ENCODE peak calls at places on chromosomes 13 and 19, in four cellular contexts. One of them, this sample, is unnamed.

GRCh38 chr19:6963937-6964336 is 57.3 kb downstream of the MBD3L2B start:
- DNase-seq in H1: no peak
- DNase-seq in HepG2: no peak
- DNase-seq in K562: peak; percentile 26
- DNase-seq in this sample: no peak

GRCh38 chr13:29081036-29081435 is 260.9 kb downstream of the MTUS2 start:
- DNase-seq in K562: no peak
- DNase-seq in H1: no peak
- DNase-seq in HepG2: no peak
- DNase-seq in this sample: no peak

GRCh38 chr13:103371271-103371670 is 305.1 kb upstream of the SLC10A2 start:
- DNase-seq in HepG2: no peak
- DNase-seq in H1: no peak
- DNase-seq in K562: no peak
- DNase-seq in this sample: no peak

GRCh38 chr19:47756953-47757608 is 11.7 kb downstream of the NOP53 start:
- DNase-seq in K562: no peak
- DNase-seq in HepG2: no peak
- DNase-seq in H1: no peak
- DNase-seq in this sample: no peak

GRCh38 chr13:63901630-63902029 is 2486.0 kb upstream of the PCDH20 start:
- DNase-seq in HepG2: peak; percentile 8
- DNase-seq in K562: no peak
- DNase-seq in H1: no peak
- DNase-seq in this sample: no peak

GRCh38 chr19:38062959-38063786 is 156.2 kb downstream of the SIPA1L3 start:
- DNase-seq in K562: no peak
- DNase-seq in HepG2: no peak
- DNase-seq in H1: no peak
- DNase-seq in this sample: no peak

GRCh38 chr13:41137951-41138350 is 5.3 kb upstream of the KBTBD6 start:
- DNase-seq in K562: no peak
- DNase-seq in H1: no peak
- DNase-seq in HepG2: no peak
- DNase-seq in this sample: no peak

GRCh38 chr13:109274188-109274821 is 512.1 kb downstream of the IRS2 start:
- DNase-seq in K562: no peak
- DNase-seq in H1: peak; percentile 50
- DNase-seq in HepG2: no peak
- DNase-seq in this sample: peak; percentile 24

GRCh38 chr19:14375055-14375581 is 6.1 kb upstream of the ADGRE5 start:
- DNase-seq in H1: no peak
- DNase-seq in HepG2: no peak
- DNase-seq in K562: peak; percentile 9
- DNase-seq in this sample: no peak

GRCh38 chr13:84430015-84430414 is 547.7 kb upstream of the SLITRK1 start:
- DNase-seq in K562: no peak
- DNase-seq in HepG2: no peak
- DNase-seq in H1: no peak
- DNase-seq in this sample: no peak

GRCh38 chr13:106349080-106349841 is 186.2 kb downstream of the EFNB2 start:
- DNase-seq in K562: no peak
- DNase-seq in H1: peak; percentile 27
- DNase-seq in HepG2: no peak
- DNase-seq in this sample: peak; percentile 99

GRCh38 chr19:38213911-38214625 is 10.0 kb downstream of the DPF1 start:
- DNase-seq in K562: no peak
- DNase-seq in H1: no peak
- DNase-seq in HepG2: no peak
- DNase-seq in this sample: no peak

GRCh38 chr13:30759748-30760147 is 24.4 kb downstream of the ALOX5AP start:
- DNase-seq in H1: no peak
- DNase-seq in HepG2: no peak
- DNase-seq in K562: no peak
- DNase-seq in this sample: no peak

GRCh38 chr19:51799311-51799997 is 4.5 kb downstream of the FPR3 start:
- DNase-seq in HepG2: peak; percentile 35
- DNase-seq in K562: peak; percentile 69
- DNase-seq in H1: no peak
- DNase-seq in this sample: peak; percentile 67

GRCh38 chr19:40214936-40215335 is 3.2 kb downstream of the TTC9B start:
- DNase-seq in K562: no peak
- DNase-seq in H1: no peak
- DNase-seq in HepG2: no peak
- DNase-seq in this sample: no peak

GRCh38 chr13:110756268-110756667 is 42.8 kb downstream of the ING1 start:
- DNase-seq in H1: peak; percentile 21
- DNase-seq in K562: no peak
- DNase-seq in HepG2: no peak
- DNase-seq in this sample: peak; percentile 59

GRCh38 chr19:55858401-55858800 is 22.1 kb downstream of the NLRP4 start:
- DNase-seq in H1: no peak
- DNase-seq in HepG2: no peak
- DNase-seq in K562: no peak
- DNase-seq in this sample: no peak

GRCh38 chr19:38634757-38635482 is 12.5 kb upstream of the ACTN4 start:
- DNase-seq in H1: no peak
- DNase-seq in K562: peak; percentile 74
- DNase-seq in HepG2: no peak
- DNase-seq in this sample: peak; percentile 64

GRCh38 chr19:18112989-18113478 is 15.5 kb downstream of the MAST3 start:
- DNase-seq in K562: peak; percentile 82
- DNase-seq in HepG2: peak; percentile 71
- DNase-seq in H1: no peak
- DNase-seq in this sample: peak; percentile 80

GRCh38 chr19:45113628-45114027 is 20.6 kb downstream of the PPP1R37 start:
- DNase-seq in K562: no peak
- DNase-seq in H1: no peak
- DNase-seq in HepG2: peak; percentile 66
- DNase-seq in this sample: no peak

GRCh38 chr19:6891761-6892385 is 4.5 kb downstream of the ADGRE1 start:
- DNase-seq in H1: no peak
- DNase-seq in HepG2: no peak
- DNase-seq in K562: no peak
- DNase-seq in this sample: no peak

GRCh38 chr13:30234763-30235162 is 72.6 kb downstream of the KATNAL1 start:
- DNase-seq in K562: no peak
- DNase-seq in H1: no peak
- DNase-seq in HepG2: no peak
- DNase-seq in this sample: peak; percentile 75

GRCh38 chr13:88552966-88553365 is 881.8 kb downstream of the SLITRK5 start:
- DNase-seq in HepG2: no peak
- DNase-seq in K562: no peak
- DNase-seq in H1: no peak
- DNase-seq in this sample: no peak
- TF ChIP-seq JUN in HepG2: no peak
- TF ChIP-seq JUN in K562: no peak
- TF ChIP-seq JUN in H1: no peak
- TF ChIP-seq JUN in this sample: no peak

DNA sequence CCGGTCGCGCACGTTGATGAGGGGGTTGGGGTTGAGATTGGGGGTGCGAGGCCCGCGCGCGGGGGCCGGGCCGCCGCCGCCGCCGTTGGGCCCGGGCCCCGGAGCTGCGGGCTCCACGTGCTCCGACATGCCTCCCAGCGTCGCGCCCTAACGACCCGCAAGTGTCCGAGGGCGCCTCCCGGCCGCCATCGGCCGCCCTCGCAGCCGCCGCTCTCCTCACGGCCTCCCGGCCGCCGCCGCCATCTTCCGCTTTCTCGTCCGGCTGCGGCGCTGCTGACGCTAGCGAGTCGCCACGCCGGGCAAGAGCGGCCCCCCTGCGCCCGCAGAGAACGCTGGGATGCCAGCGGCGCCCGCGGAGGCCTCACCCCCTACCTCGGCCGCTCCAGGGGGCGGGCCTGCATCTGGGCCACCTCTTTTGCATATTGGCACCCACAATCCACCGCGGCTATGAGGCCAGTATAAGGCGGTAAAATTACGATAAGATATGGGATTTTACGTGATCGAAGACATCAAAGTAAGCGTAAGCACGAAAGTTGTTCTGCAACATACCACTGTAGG is at the start of gene TMEM259:
- DNase-seq in HepG2: peak; percentile 92
- DNase-seq in K562: peak; percentile 96
- DNase-seq in H1: peak; percentile 89
- DNase-seq in this sample: peak; percentile 97
- TF ChIP-seq POLR2AphosphoS5 in HepG2: no peak
- TF ChIP-seq POLR2AphosphoS5 in K562: no peak
- TF ChIP-seq POLR2AphosphoS5 in H1: no peak
- TF ChIP-seq POLR2AphosphoS5 in this sample: peak; percentile 69

GRCh38 chr19:577439-578392 is 5.3 kb downstream of the BSG start:
- DNase-seq in K562: no peak
- DNase-seq in HepG2: no peak
- DNase-seq in H1: no peak
- DNase-seq in this sample: no peak
- TF ChIP-seq JUN in K562: no peak
- TF ChIP-seq JUN in HepG2: no peak
- TF ChIP-seq JUN in H1: no peak
- TF ChIP-seq JUN in this sample: no peak

GRCh38 chr13:49367640-49368431 is 76.0 kb downstream of the CAB39L start:
- DNase-seq in HepG2: no peak
- DNase-seq in H1: no peak
- DNase-seq in K562: no peak
- DNase-seq in this sample: no peak
- TF ChIP-seq POLR2AphosphoS5 in HepG2: no peak
- TF ChIP-seq POLR2AphosphoS5 in H1: no peak
- TF ChIP-seq POLR2AphosphoS5 in K562: no peak
- TF ChIP-seq POLR2AphosphoS5 in this sample: no peak

GRCh38 chr19:30112666-30113065 is 170.6 kb downstream of the URI1 start:
- DNase-seq in K562: no peak
- DNase-seq in H1: no peak
- DNase-seq in HepG2: no peak
- DNase-seq in this sample: no peak

GRCh38 chr19:30111456-30111855 is 169.4 kb downstream of the URI1 start:
- DNase-seq in K562: no peak
- DNase-seq in HepG2: no peak
- DNase-seq in H1: no peak
- DNase-seq in this sample: no peak

GRCh38 chr19:30112171-30112570 is 170.1 kb downstream of the URI1 start:
- DNase-seq in K562: no peak
- DNase-seq in H1: no peak
- DNase-seq in HepG2: no peak
- DNase-seq in this sample: no peak

GRCh38 chr19:30111051-30111450 is 169.0 kb downstream of the URI1 start:
- DNase-seq in H1: no peak
- DNase-seq in K562: no peak
- DNase-seq in HepG2: no peak
- DNase-seq in this sample: no peak

GRCh38 chr19:30113182-30113581 is 171.1 kb downstream of the URI1 start:
- DNase-seq in H1: no peak
- DNase-seq in HepG2: no peak
- DNase-seq in K562: no peak
- DNase-seq in this sample: no peak
- TF ChIP-seq JUN in H1: no peak
- TF ChIP-seq JUN in HepG2: no peak
- TF ChIP-seq JUN in K562: no peak
- TF ChIP-seq JUN in this sample: no peak

GRCh38 chr13:112978561-112979405 is 9.8 kb downstream of the MCF2L start:
- DNase-seq in H1: no peak
- DNase-seq in HepG2: no peak
- DNase-seq in K562: no peak
- DNase-seq in this sample: no peak
- TF ChIP-seq POLR2AphosphoS5 in H1: no peak
- TF ChIP-seq POLR2AphosphoS5 in HepG2: no peak
- TF ChIP-seq POLR2AphosphoS5 in K562: no peak
- TF ChIP-seq POLR2AphosphoS5 in this sample: no peak

DNA sequence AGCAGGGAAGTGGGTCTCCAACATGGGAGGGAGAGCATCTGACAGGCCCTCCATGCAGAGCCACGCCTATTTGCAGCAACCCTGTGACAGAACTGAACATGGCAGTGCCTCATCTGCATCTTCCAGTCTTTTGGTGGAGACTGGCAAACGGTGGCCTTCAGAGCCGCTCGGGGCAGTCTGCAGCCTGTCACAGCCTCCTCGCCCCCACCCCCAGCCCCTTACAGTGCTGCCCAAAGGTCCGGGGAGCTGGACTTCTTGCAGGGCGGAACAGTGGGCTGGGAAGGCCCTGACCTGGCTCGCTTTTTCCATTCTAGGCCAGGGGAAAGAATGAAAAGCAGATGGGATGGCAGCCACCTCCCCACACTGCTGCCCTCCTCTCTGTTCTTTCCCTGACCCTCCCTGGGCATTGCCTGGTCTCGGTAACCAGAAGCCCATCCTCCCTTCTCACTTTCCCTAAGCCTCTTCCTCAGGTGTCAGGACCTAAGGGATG is 2.7 kb downstream of the CALM3 start:
- DNase-seq in K562: no peak
- DNase-seq in H1: no peak
- DNase-seq in HepG2: no peak
- DNase-seq in this sample: no peak
- TF ChIP-seq JUN in K562: no peak
- TF ChIP-seq JUN in H1: no peak
- TF ChIP-seq JUN in HepG2: no peak
- TF ChIP-seq JUN in this sample: no peak

GRCh38 chr19:8485561-8486371 is 16.7 kb downstream of the PRAM1 start:
- DNase-seq in H1: no peak
- DNase-seq in HepG2: no peak
- DNase-seq in K562: no peak
- DNase-seq in this sample: no peak
- TF ChIP-seq POLR2AphosphoS5 in H1: peak; percentile 21
- TF ChIP-seq POLR2AphosphoS5 in HepG2: no peak
- TF ChIP-seq POLR2AphosphoS5 in K562: no peak
- TF ChIP-seq POLR2AphosphoS5 in this sample: no peak

GRCh38 chr19:57613941-57614743 is at the start of gene ZNF134:
- DNase-seq in H1: peak; percentile 66
- DNase-seq in HepG2: peak; percentile 87
- DNase-seq in K562: peak; percentile 91
- DNase-seq in this sample: peak; percentile 84
- TF ChIP-seq JUN in H1: no peak
- TF ChIP-seq JUN in HepG2: no peak
- TF ChIP-seq JUN in K562: no peak
- TF ChIP-seq JUN in this sample: no peak